ENCODE peak calls at places on chromosomes 2 and 18, in seven cellular contexts. One of them, this sample, is unnamed.

GRCh38 chr2:144256996-144257707 is 262.8 kb downstream of the ZEB2 start:
- DNase-seq in mesendoderm: no peak
- DNase-seq in neuronal stem cell: no peak
- DNase-seq in mesenchymal stem cell: no peak
- DNase-seq in H1: no peak
- DNase-seq in IMR-90: peak; percentile 34
- DNase-seq in trophoblast cell: no peak
- DNase-seq in this sample: no peak

GRCh38 chr2:64615844-64616536 is 37.7 kb downstream of the SERTAD2 start:
- DNase-seq in mesendoderm: no peak
- DNase-seq in neuronal stem cell: no peak
- DNase-seq in mesenchymal stem cell: no peak
- DNase-seq in H1: no peak
- DNase-seq in IMR-90: no peak
- DNase-seq in trophoblast cell: no peak
- DNase-seq in this sample: no peak

GRCh38 chr2:60961457-60961856 is 56.1 kb upstream of the PEX13 start:
- DNase-seq in mesendoderm: no peak
- DNase-seq in neuronal stem cell: no peak
- DNase-seq in mesenchymal stem cell: peak; percentile 17
- DNase-seq in H1: no peak
- DNase-seq in IMR-90: peak; percentile 75
- DNase-seq in trophoblast cell: peak; percentile 74
- DNase-seq in this sample: no peak

GRCh38 chr2:12636837-12637581 is 79.7 kb upstream of the TRIB2 start:
- DNase-seq in mesendoderm: no peak
- DNase-seq in neuronal stem cell: no peak
- DNase-seq in mesenchymal stem cell: peak; percentile 66
- DNase-seq in H1: no peak
- DNase-seq in IMR-90: peak; percentile 42
- DNase-seq in trophoblast cell: no peak
- DNase-seq in this sample: no peak

GRCh38 chr2:201913197-201913596 is 106.9 kb downstream of the CDK15 start:
- DNase-seq in mesendoderm: no peak
- DNase-seq in neuronal stem cell: no peak
- DNase-seq in mesenchymal stem cell: peak; percentile 22
- DNase-seq in H1: no peak
- DNase-seq in IMR-90: peak; percentile 71
- DNase-seq in trophoblast cell: no peak
- DNase-seq in this sample: no peak

GRCh38 chr18:79612291-79613108 is 67.1 kb upstream of the CTDP1 start:
- DNase-seq in mesendoderm: no peak
- DNase-seq in neuronal stem cell: no peak
- DNase-seq in mesenchymal stem cell: no peak
- DNase-seq in H1: no peak
- DNase-seq in IMR-90: no peak
- DNase-seq in trophoblast cell: no peak
- DNase-seq in this sample: no peak

GRCh38 chr2:119174216-119174992 is 15.9 kb upstream of the C1QL2 start:
- DNase-seq in mesendoderm: peak; percentile 65
- DNase-seq in neuronal stem cell: peak; percentile 27
- DNase-seq in mesenchymal stem cell: peak; percentile 15
- DNase-seq in H1: no peak
- DNase-seq in IMR-90: no peak
- DNase-seq in trophoblast cell: peak; percentile 42
- DNase-seq in this sample: peak; percentile 85

GRCh38 chr18:75524181-75524580 is 96.7 kb upstream of the SMIM21 start:
- DNase-seq in mesendoderm: no peak
- DNase-seq in neuronal stem cell: no peak
- DNase-seq in mesenchymal stem cell: no peak
- DNase-seq in H1: no peak
- DNase-seq in IMR-90: no peak
- DNase-seq in trophoblast cell: no peak
- DNase-seq in this sample: no peak

GRCh38 chr2:177313162-177313781 is 48.7 kb upstream of the NFE2L2 start:
- DNase-seq in mesendoderm: no peak
- DNase-seq in neuronal stem cell: no peak
- DNase-seq in mesenchymal stem cell: no peak
- DNase-seq in H1: no peak
- DNase-seq in IMR-90: no peak
- DNase-seq in trophoblast cell: no peak
- DNase-seq in this sample: no peak

GRCh38 chr2:101823849-101824248 is 126.3 kb downstream of the MAP4K4 start:
- DNase-seq in mesendoderm: no peak
- DNase-seq in neuronal stem cell: no peak
- DNase-seq in mesenchymal stem cell: no peak
- DNase-seq in H1: no peak
- DNase-seq in IMR-90: peak; percentile 75
- DNase-seq in trophoblast cell: no peak
- DNase-seq in this sample: no peak

GRCh38 chr2:98546186-98546585 is 62.1 kb downstream of the COA5 start:
- DNase-seq in mesendoderm: no peak
- DNase-seq in neuronal stem cell: no peak
- DNase-seq in mesenchymal stem cell: no peak
- DNase-seq in H1: no peak
- DNase-seq in IMR-90: no peak
- DNase-seq in trophoblast cell: no peak
- DNase-seq in this sample: no peak

GRCh38 chr2:2102870-2103269 is 228.2 kb downstream of the MYT1L start:
- DNase-seq in mesendoderm: peak; percentile 44
- DNase-seq in neuronal stem cell: no peak
- DNase-seq in mesenchymal stem cell: no peak
- DNase-seq in H1: no peak
- DNase-seq in IMR-90: no peak
- DNase-seq in trophoblast cell: no peak
- DNase-seq in this sample: no peak

GRCh38 chr2:210309546-210310233 is 5.3 kb downstream of the MYL1 start:
- DNase-seq in mesendoderm: no peak
- DNase-seq in neuronal stem cell: no peak
- DNase-seq in mesenchymal stem cell: no peak
- DNase-seq in H1: no peak
- DNase-seq in IMR-90: no peak
- DNase-seq in trophoblast cell: no peak
- DNase-seq in this sample: no peak

GRCh38 chr2:66567000-66567399 is 132.1 kb downstream of the MEIS1 start:
- DNase-seq in mesendoderm: no peak
- DNase-seq in neuronal stem cell: no peak
- DNase-seq in mesenchymal stem cell: no peak
- DNase-seq in H1: no peak
- DNase-seq in IMR-90: no peak
- DNase-seq in trophoblast cell: no peak
- DNase-seq in this sample: no peak

GRCh38 chr2:46066591-46066990 is 230.6 kb upstream of the EPAS1 start:
- DNase-seq in mesendoderm: no peak
- DNase-seq in neuronal stem cell: no peak
- DNase-seq in mesenchymal stem cell: peak; percentile 65
- DNase-seq in H1: no peak
- DNase-seq in IMR-90: peak; percentile 55
- DNase-seq in trophoblast cell: no peak
- DNase-seq in this sample: no peak

GRCh38 chr2:1723397-1724042 is 20.8 kb downstream of the PXDN start:
- DNase-seq in mesendoderm: no peak
- DNase-seq in neuronal stem cell: no peak
- DNase-seq in mesenchymal stem cell: no peak
- DNase-seq in H1: no peak
- DNase-seq in IMR-90: no peak
- DNase-seq in trophoblast cell: no peak
- DNase-seq in this sample: no peak

DNA sequence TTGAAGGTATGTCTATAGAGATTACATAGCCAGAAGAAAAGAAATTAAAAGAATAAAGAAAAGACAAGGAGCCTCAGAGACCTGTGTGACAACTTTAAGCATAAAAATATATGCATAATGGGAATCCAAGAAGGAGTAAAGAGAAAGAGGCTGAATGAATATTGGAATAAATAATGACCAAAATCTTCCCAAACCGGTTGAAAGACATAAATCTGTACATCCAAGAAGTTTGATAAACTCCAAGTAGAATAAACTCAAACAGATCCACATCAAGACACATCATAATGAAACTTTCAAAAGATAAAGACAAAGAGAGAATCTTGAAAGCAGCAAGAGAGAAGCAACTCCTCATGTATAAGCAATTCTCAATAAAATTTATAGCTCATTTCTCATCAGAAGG is 132.4 kb upstream of the ZNF516 start:
- DNase-seq in mesendoderm: no peak
- DNase-seq in neuronal stem cell: no peak
- DNase-seq in mesenchymal stem cell: no peak
- DNase-seq in H1: no peak
- DNase-seq in IMR-90: no peak
- DNase-seq in trophoblast cell: no peak
- DNase-seq in this sample: no peak
- H4K8ac ChIP-seq in mesendoderm: no peak overlapping the region
- H4K8ac ChIP-seq in neuronal stem cell: no peak overlapping the region
- H4K8ac ChIP-seq in mesenchymal stem cell: no peak overlapping the region
- H4K8ac ChIP-seq in H1: no peak overlapping the region
- H4K8ac ChIP-seq in IMR-90: no peak overlapping the region
- H4K8ac ChIP-seq in trophoblast cell: no peak overlapping the region
- H4K8ac ChIP-seq in this sample: no peak overlapping the region

GRCh38 chr18:24456549-24456948 is 3.9 kb upstream of the HRH4 start:
- DNase-seq in mesendoderm: no peak
- DNase-seq in neuronal stem cell: no peak
- DNase-seq in mesenchymal stem cell: no peak
- DNase-seq in H1: no peak
- DNase-seq in IMR-90: no peak
- DNase-seq in trophoblast cell: no peak
- DNase-seq in this sample: no peak

GRCh38 chr18:24459772-24460171 is 665 bp upstream of the HRH4 start:
- DNase-seq in mesendoderm: no peak
- DNase-seq in neuronal stem cell: no peak
- DNase-seq in mesenchymal stem cell: no peak
- DNase-seq in H1: no peak
- DNase-seq in IMR-90: no peak
- DNase-seq in trophoblast cell: no peak
- DNase-seq in this sample: no peak

GRCh38 chr18:24461996-24462395 is 1.6 kb downstream of the HRH4 start:
- DNase-seq in mesendoderm: no peak
- DNase-seq in neuronal stem cell: no peak
- DNase-seq in mesenchymal stem cell: no peak
- DNase-seq in H1: no peak
- DNase-seq in IMR-90: no peak
- DNase-seq in trophoblast cell: peak; percentile 51
- DNase-seq in this sample: no peak

GRCh38 chr18:24463233-24463775 is 2.9 kb downstream of the HRH4 start:
- DNase-seq in mesendoderm: no peak
- DNase-seq in neuronal stem cell: no peak
- DNase-seq in mesenchymal stem cell: no peak
- DNase-seq in H1: no peak
- DNase-seq in IMR-90: no peak
- DNase-seq in trophoblast cell: no peak
- DNase-seq in this sample: no peak

DNA sequence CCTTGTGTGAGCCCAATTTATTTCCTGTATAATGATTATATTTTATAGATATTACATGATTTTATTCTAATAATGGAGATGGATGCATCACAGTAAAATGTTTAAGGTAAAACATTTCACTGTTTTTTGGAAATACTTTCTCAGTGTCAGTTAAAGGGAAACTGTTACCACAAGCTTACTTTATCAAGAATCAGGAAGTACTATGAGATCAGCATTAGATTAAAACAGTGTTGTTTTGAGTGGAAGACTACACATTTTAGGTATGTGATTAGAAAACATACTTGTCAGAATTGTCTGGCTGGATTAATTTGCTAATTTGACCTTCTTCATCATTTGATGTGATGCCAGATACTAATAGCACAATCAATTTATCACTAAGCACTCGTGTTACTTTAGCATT is at the start of gene HRH4:
- DNase-seq in mesendoderm: no peak
- DNase-seq in neuronal stem cell: no peak
- DNase-seq in mesenchymal stem cell: no peak
- DNase-seq in H1: no peak
- DNase-seq in IMR-90: no peak
- DNase-seq in trophoblast cell: no peak
- DNase-seq in this sample: no peak
- H4K8ac ChIP-seq in mesendoderm: no peak within 1 kb of the TSS
- H4K8ac ChIP-seq in neuronal stem cell: no peak within 1 kb of the TSS
- H4K8ac ChIP-seq in mesenchymal stem cell: no peak within 1 kb of the TSS
- H4K8ac ChIP-seq in H1: no peak within 1 kb of the TSS
- H4K8ac ChIP-seq in IMR-90: no peak within 1 kb of the TSS
- H4K8ac ChIP-seq in trophoblast cell: no peak within 1 kb of the TSS
- H4K8ac ChIP-seq in this sample: no peak within 1 kb of the TSS

DNA sequence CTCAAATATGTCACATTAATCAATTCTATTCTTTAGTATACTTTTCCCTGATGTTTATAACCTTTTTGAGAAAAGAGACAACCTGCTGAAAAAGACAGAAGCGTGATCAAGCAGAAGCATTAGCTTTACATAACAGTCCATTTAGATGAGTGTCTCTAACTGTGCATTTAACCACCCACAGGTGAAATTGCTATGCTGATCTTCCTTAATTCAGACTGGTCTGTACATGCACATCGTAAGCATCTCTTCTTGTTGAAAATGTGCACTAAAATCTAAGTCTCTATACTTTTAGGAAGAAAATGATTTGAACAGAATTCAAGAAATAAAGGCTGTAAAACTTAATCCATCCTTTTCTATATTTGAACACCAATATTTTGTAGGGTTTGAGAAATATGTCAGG is 794.4 kb upstream of the FSHR start:
- DNase-seq in mesendoderm: no peak
- DNase-seq in neuronal stem cell: no peak
- DNase-seq in mesenchymal stem cell: no peak
- DNase-seq in H1: no peak
- DNase-seq in IMR-90: no peak
- DNase-seq in trophoblast cell: no peak
- DNase-seq in this sample: no peak
- H4K8ac ChIP-seq in mesendoderm: no peak overlapping the region
- H4K8ac ChIP-seq in neuronal stem cell: no peak overlapping the region
- H4K8ac ChIP-seq in mesenchymal stem cell: no peak overlapping the region
- H4K8ac ChIP-seq in H1: no peak overlapping the region
- H4K8ac ChIP-seq in IMR-90: no peak overlapping the region
- H4K8ac ChIP-seq in trophoblast cell: no peak overlapping the region
- H4K8ac ChIP-seq in this sample: no peak overlapping the region

GRCh38 chr2:205364261-205364660 is 318.0 kb upstream of the NRP2 start:
- DNase-seq in mesendoderm: peak; percentile 72
- DNase-seq in neuronal stem cell: no peak
- DNase-seq in mesenchymal stem cell: no peak
- DNase-seq in H1: no peak
- DNase-seq in IMR-90: no peak
- DNase-seq in trophoblast cell: no peak
- DNase-seq in this sample: no peak
- H4K8ac ChIP-seq in mesendoderm: no peak overlapping the region
- H4K8ac ChIP-seq in neuronal stem cell: no peak overlapping the region
- H4K8ac ChIP-seq in mesenchymal stem cell: no peak overlapping the region
- H4K8ac ChIP-seq in H1: no peak overlapping the region
- H4K8ac ChIP-seq in IMR-90: no peak overlapping the region
- H4K8ac ChIP-seq in trophoblast cell: no peak overlapping the region
- H4K8ac ChIP-seq in this sample: no peak overlapping the region